ENCODE peak calls at places on chromosomes 3 and 15, in six cellular contexts. K is H9, W is GM06990, R is GM12865, Z is cardiac muscle cell, T is progenitor cell of endocrine pancreas. V is an unnamed sample.

GRCh38 chr3:73549071-73549600 is 75.6 kb downstream of the PDZRN3 start:
- DNase-seq in Z (no peak), K (no peak), W (no peak), R (no peak), T (no peak), V (no peak)

GRCh38 chr3:102059145-102059943 is 210.0 kb downstream of the NFKBIZ start:
- DNase-seq in W (peak; percentile 69), K (no peak), T (no peak), Z (no peak), R (peak; percentile 85), V (no peak)

GRCh38 chr15:70643783-70644125 is 119.6 kb downstream of the UACA start:
- DNase-seq in W (no peak), K (no peak), Z (no peak), T (no peak), R (no peak), V (no peak)

GRCh38 chr3:21446027-21446426 is 305.0 kb downstream of the ZNF385D start:
- DNase-seq in K (no peak), W (no peak), T (no peak), R (peak; percentile 64), Z (no peak), V (no peak)

GRCh38 chr15:89835190-89835564 is 20.5 kb upstream of the ANPEP start:
- DNase-seq in W (no peak), R (no peak), K (no peak), T (no peak), Z (no peak), V (no peak)

GRCh38 chr15:100242989-100243388 is 98.8 kb downstream of the ADAMTS17 start:
- DNase-seq in W (no peak), R (no peak), Z (no peak), T (no peak), K (no peak), V (no peak)

GRCh38 chr3:50807266-50807665 is 132.5 kb downstream of the DOCK3 start:
- DNase-seq in R (no peak), W (no peak), K (no peak), T (no peak), Z (no peak), V (no peak)

GRCh38 chr3:123800352-123800682 is 83.8 kb downstream of the MYLK start:
- DNase-seq in R (no peak), W (no peak), K (no peak), Z (no peak), T (no peak), V (no peak)

GRCh38 chr15:47437492-47437891 is 279.8 kb upstream of the SEMA6D start:
- DNase-seq in T (no peak), K (no peak), R (no peak), W (no peak), Z (no peak), V (no peak)

GRCh38 chr3:32405711-32406323 is 14.2 kb downstream of the CMTM7 start:
- DNase-seq in T (no peak), R (no peak), K (no peak), W (no peak), Z (no peak), V (no peak)
- TF ChIP-seq CTCF in T (no peak), R (no peak), K (no peak), W (no peak), Z (no peak), V (no peak)

GRCh38 chr3:46447535-46447934 is 17.2 kb downstream of the LTF start:
- DNase-seq in W (no peak), T (no peak), Z (no peak), R (no peak), K (no peak), V (no peak)

GRCh38 chr3:46440531-46441294 is 24.0 kb downstream of the LTF start:
- DNase-seq in K (no peak), T (no peak), W (peak; percentile 28), Z (no peak), R (peak; percentile 82), V (no peak)

GRCh38 chr3:46438831-46439230 is 25.9 kb downstream of the LTF start:
- DNase-seq in T (no peak), W (no peak), Z (no peak), R (no peak), K (no peak), V (no peak)

GRCh38 chr3:46448721-46449120 is 16.0 kb downstream of the LTF start:
- DNase-seq in Z (no peak), R (no peak), T (no peak), K (no peak), W (no peak), V (no peak)

GRCh38 chr3:46442591-46443530 is 21.8 kb downstream of the LTF start:
- DNase-seq in W (no peak), T (no peak), Z (no peak), R (peak; percentile 56), K (no peak), V (no peak)
- TF ChIP-seq CTCF in W (no peak), T (peak; percentile 63), Z (no peak), R (peak; percentile 53), K (peak; percentile 68), V (no peak)

GRCh38 chr3:128274837-128275236 is 121.6 kb downstream of the EEFSEC start:
- DNase-seq in K (peak; percentile 34), Z (no peak), W (no peak), T (no peak), R (no peak), V (no peak)
- TF ChIP-seq CTCF in K (no peak), Z (peak; percentile 11), W (no peak), T (no peak), R (no peak), V (no peak)

GRCh38 chr15:52808441-52808840 is 18.3 kb upstream of the ONECUT1 start:
- DNase-seq in K (no peak), W (no peak), Z (no peak), R (no peak), T (no peak), V (no peak)
- TF ChIP-seq CTCF in K (no peak), W (no peak), Z (no peak), R (no peak), T (no peak), V (no peak)